ENCODE peak calls at places on chromosomes 13 and 19, in five cellular contexts. T is K562, X is SJSA1, O is psoas muscle, M is DND-41. W is an unnamed sample.

GRCh38 chr13:73717632-73718031 is 416.6 kb downstream of the KLF12 start:
- DNase-seq in M (peak; percentile 32), O (no peak), X (no peak), T (no peak), W (no peak)

GRCh38 chr19:926595-927043 is 784 bp downstream of the ARID3A start:
- DNase-seq in O (peak; percentile 74), T (no peak), X (peak; percentile 37), M (peak; percentile 71), W (peak; percentile 71)

GRCh38 chr13:66618702-66619101 is 611.4 kb downstream of the PCDH9 start:
- DNase-seq in O (no peak), X (peak; percentile 7), T (peak; percentile 9), M (no peak), W (no peak)

GRCh38 chr19:43623889-43624670 is 4.7 kb upstream of the ZNF428 start:
- DNase-seq in X (no peak), M (peak; percentile 12), T (peak; percentile 96), O (no peak), W (no peak)

GRCh38 chr19:34041922-34042521 is 130.3 kb upstream of the LSM14A start:
- DNase-seq in M (peak; percentile 71), T (peak; percentile 63), O (peak; percentile 77), X (peak; percentile 18), W (peak; percentile 28)

GRCh38 chr13:37775871-37776270 is 93.7 kb downstream of the TRPC4 start:
- DNase-seq in O (no peak), M (no peak), T (no peak), X (no peak), W (no peak)

GRCh38 chr19:23095406-23095805 is 21.4 kb upstream of the ZNF730 start:
- DNase-seq in X (no peak), T (no peak), M (no peak), O (no peak), W (no peak)

GRCh38 chr13:25752957-25753540 is 298.8 kb downstream of the SHISA2 start:
- DNase-seq in M (peak; percentile 63), O (peak; percentile 67), X (peak; percentile 79), T (no peak), W (no peak)

GRCh38 chr13:23987331-23987730 is 90.0 kb upstream of the C1QTNF9B start:
- DNase-seq in T (no peak), O (no peak), X (no peak), M (no peak), W (no peak)

GRCh38 chr13:42594577-42595571 is 20.9 kb downstream of the TNFSF11 start:
- DNase-seq in X (peak; percentile 75), T (peak; percentile 57), O (no peak), M (peak; percentile 57), W (peak; percentile 48)

GRCh38 chr13:100666124-100666523 is 8.5 kb downstream of the TMTC4 start:
- DNase-seq in O (no peak), T (no peak), X (no peak), M (no peak), W (no peak)

GRCh38 chr19:36059180-36059910 is 4.6 kb downstream of the WDR62 start:
- DNase-seq in M (no peak), O (no peak), X (no peak), T (no peak), W (no peak)

GRCh38 chr19:2783781-2784145 is 690 bp upstream of the SGTA start:
- DNase-seq in M (no peak), O (no peak), T (no peak), X (no peak), W (no peak)

GRCh38 chr19:40503300-40503699 is 36.5 kb downstream of the SPTBN4 start:
- DNase-seq in O (no peak), X (no peak), M (peak; percentile 51), T (peak; percentile 32), W (peak; percentile 19)

GRCh38 chr19:31554360-31554759 is 205.1 kb upstream of the TSHZ3 start:
- DNase-seq in T (no peak), M (no peak), O (no peak), X (no peak), W (no peak)

GRCh38 chr13:81929988-81930387 is 1589.1 kb upstream of the SPRY2 start:
- DNase-seq in O (no peak), T (no peak), M (no peak), X (no peak), W (no peak)

GRCh38 chr13:88066847-88067246 is 395.7 kb downstream of the SLITRK5 start:
- DNase-seq in T (no peak), M (no peak), X (no peak), O (no peak), W (no peak)

GRCh38 chr19:44890366-44891015 is 563 bp upstream of the TOMM40 start:
- DNase-seq in O (no peak), M (peak; percentile 100), X (peak; percentile 100), T (peak; percentile 93), W (no peak)

GRCh38 chr13:94988654-94989053 is 276.3 kb upstream of the SOX21 start:
- DNase-seq in O (no peak), X (no peak), T (no peak), M (no peak), W (no peak)

GRCh38 chr19:35216833-35217707 is 11.5 kb downstream of the FAM187B start:
- DNase-seq in M (no peak), X (no peak), T (no peak), O (no peak), W (peak; percentile 30)

DNA sequence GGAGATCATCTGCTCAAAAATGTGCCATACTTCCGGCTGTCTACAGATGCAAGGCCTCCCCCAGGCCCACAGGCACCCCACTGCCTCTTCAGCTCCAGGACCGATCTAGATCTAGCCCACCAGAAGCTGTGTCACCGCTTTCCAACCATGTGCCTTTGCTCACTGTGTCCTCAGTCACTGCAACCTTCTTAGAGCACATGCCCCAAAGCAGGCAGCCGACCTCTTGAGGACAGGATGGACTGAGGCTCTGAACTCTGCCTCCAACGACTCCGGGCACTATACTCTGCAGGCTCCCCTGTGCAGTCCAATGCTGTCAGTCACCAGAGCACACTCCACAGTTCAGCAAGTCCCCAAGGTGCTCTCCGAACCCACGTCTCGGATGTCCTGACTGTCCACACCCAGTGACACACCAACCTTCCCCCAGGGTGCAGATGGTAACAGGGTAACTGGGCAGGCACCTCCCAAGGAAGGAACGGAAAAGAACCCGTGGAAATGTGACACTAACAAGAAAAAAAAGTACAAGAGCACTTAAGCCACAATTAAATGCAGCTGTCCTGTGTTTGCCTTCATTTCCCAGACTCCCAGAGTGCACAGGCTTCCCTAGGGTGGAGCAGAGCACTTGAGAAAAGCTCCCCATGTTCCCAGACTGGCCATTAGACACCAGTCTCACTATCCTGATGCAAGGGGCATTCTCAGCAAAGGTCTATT is 4.8 kb downstream of the STK24 start:
- DNase-seq in X (peak; percentile 48), O (peak; percentile 69), T (no peak), M (peak; percentile 23), W (no peak)
- H3K4me1 ChIP-seq in X (peaks cover 48% of the 10 kb centered on the region), O (peaks cover 55% of the 10 kb centered on the region), T (peaks cover 37% of the 10 kb centered on the region), M (peaks cover 53% of the 10 kb centered on the region), W (peaks cover 83% of the 10 kb centered on the region)

DNA sequence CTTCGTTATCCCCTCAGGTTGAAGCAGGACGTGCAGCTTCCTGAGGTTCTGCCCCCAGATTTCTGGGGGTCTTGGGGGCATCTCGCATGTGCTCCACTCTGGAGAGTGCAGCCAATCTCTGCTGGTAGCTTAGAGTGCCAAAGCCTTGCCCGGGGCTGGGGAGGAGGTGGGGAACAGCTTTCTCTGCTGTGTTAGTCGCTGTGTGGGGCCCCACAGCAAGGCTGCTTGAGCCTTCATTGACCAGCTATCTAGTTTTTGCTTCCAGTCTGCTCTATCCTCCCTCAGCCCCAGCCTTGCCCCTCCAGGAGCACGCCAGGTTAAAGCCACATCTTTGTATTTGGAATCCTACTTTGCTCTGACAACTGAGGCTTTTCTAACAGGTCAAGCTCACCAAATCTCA is 32.0 kb upstream of the MEDAG start:
- DNase-seq in M (no peak), X (no peak), T (no peak), O (no peak), W (no peak)
- H3K4me1 ChIP-seq in M (no peaks in the 10 kb centered on the region), X (peaks cover 44% of the 10 kb centered on the region), T (no peaks in the 10 kb centered on the region), O (peaks cover 12% of the 10 kb centered on the region), W (no peaks in the 10 kb centered on the region)

GRCh38 chr13:79621449-79621848 is 140.5 kb downstream of the NDFIP2 start:
- DNase-seq in O (no peak), T (no peak), M (no peak), X (no peak), W (no peak)

GRCh38 chr13:79626924-79627323 is 146.0 kb downstream of the NDFIP2 start:
- DNase-seq in M (no peak), O (no peak), X (no peak), T (no peak), W (no peak)

GRCh38 chr13:79628463-79628862 is 147.5 kb downstream of the NDFIP2 start:
- DNase-seq in X (no peak), T (no peak), M (no peak), O (no peak), W (no peak)

GRCh38 chr13:79621902-79622301 is 140.9 kb downstream of the NDFIP2 start:
- DNase-seq in X (no peak), O (no peak), T (no peak), M (no peak), W (no peak)

DNA sequence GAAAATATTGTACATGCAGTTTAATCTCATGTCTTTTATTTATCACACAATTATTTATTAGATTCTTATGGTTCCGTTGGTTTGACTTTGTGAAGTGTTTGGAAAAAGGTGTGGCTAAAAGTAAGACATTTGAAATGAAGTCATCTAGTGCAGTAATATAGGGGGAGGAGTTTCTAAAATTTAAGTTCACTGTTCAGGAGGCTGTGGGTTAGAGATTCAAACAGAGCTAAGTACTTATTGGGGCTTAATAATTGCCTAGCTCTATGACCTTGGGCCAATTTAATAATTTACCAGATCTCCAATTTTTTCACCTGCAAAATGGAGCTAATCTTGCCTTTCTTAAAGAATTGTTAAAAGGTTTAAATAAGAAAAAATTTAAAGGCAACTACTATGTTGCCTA is 144.6 kb downstream of the NDFIP2 start:
- DNase-seq in T (no peak), O (no peak), M (no peak), X (no peak), W (no peak)
- H3K4me1 ChIP-seq in T (no peaks in the 10 kb centered on the region), O (no peaks in the 10 kb centered on the region), M (no peaks in the 10 kb centered on the region), X (no peaks in the 10 kb centered on the region), W (no peaks in the 10 kb centered on the region)

GRCh38 chr13:113851826-113852535 is 11.9 kb downstream of the GAS6 start:
- DNase-seq in O (no peak), X (no peak), T (no peak), M (no peak), W (no peak)

GRCh38 chr13:113851480-113851803 is 12.4 kb downstream of the GAS6 start:
- DNase-seq in T (no peak), X (no peak), O (no peak), M (no peak), W (no peak)

GRCh38 chr13:113849981-113850721 is 13.7 kb downstream of the GAS6 start:
- DNase-seq in T (no peak), M (no peak), X (no peak), O (no peak), W (no peak)

GRCh38 chr13:113849546-113849945 is 14.3 kb downstream of the GAS6 start:
- DNase-seq in O (no peak), X (no peak), M (no peak), T (no peak), W (no peak)

DNA sequence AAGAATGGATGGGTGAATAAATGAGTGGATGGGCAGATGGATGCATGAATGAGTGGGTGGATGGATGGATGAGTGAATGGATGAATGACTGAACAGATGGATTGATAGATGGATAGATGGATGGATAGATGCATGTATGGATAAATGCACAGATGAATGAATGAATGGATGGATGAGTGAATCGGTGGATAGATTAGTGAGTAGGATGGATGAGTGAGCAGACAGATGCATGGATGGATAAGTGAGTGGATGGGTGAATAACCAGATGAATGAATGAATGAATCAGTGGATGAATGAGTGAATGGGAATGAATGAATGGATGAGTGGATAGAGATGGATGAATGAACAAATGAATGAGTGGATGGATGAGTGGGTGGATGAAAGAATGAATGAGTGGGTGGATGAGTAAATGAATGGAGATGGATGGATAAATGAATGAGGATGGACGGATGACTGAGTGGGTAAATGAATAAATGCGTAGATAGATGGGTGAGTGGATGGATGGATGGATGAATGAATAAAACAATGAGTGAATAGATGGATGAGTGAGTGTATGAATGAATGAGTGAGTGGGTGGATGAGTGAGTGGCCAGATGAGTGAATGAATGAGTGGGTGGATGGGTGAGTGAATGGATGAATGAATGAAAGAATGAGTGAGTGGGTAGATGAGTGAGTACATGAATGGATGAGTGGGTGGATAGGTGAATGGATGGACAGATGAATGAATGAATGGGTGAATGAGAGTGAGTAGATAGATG is 13.0 kb downstream of the GAS6 start:
- DNase-seq in T (no peak), X (no peak), O (no peak), M (no peak), W (no peak)
- H3K4me1 ChIP-seq in T (peaks cover 24% of the 10 kb centered on the region), X (peaks cover 7% of the 10 kb centered on the region), O (peaks cover 58% of the 10 kb centered on the region), M (peaks cover 47% of the 10 kb centered on the region), W (peaks cover 19% of the 10 kb centered on the region)

W was measured in CD4-positive, CD25-positive, alpha-beta regulatory T cell.